ENCODE peak calls at places on chromosome 21, in seven cellular contexts. A is GM12878; G is EL; R is stimulated activated naive CD8-positive, alpha-beta T cell treated with anti-CD3 and anti-CD28 coated beads, Interleukin-15, Interleukin-2, amounts not matched to agents 100 U/mL and 50 U/mL, for 24 hours; E is PC-3; J is lung; M is HT1080. X is an unnamed sample.

GRCh38 chr21:35390013-35390776 is 341.1 kb upstream of the RUNX1 start:
- DNase-seq in A (no peak), G (peak), R (no peak), E (peak), J (no peak), M (peak), X (no peak)

GRCh38 chr21:45590726-45591618 is 48.7 kb upstream of the SLC19A1 start:
- DNase-seq in A (peak), G (peak), R (peak), E (peak), J (no peak), M (no peak), X (peak)

GRCh38 chr21:43731476-43731875 is 12.5 kb downstream of the PDXK start:
- DNase-seq in A (no peak), G (no peak), R (no peak), E (no peak), J (no peak), M (no peak), X (no peak)

GRCh38 chr21:27275294-27275927 is 308.5 kb upstream of the ADAMTS5 start:
- DNase-seq in A (no peak), G (peak), R (no peak), E (peak), J (no peak), M (peak), X (no peak)

GRCh38 chr21:41993744-41994143 is 16.4 kb downstream of the ZBTB21 start:
- DNase-seq in A (no peak), G (peak), R (no peak), E (peak), J (no peak), M (no peak), X (no peak)

GRCh38 chr21:39215078-39215477 is 31.8 kb upstream of the PSMG1 start:
- DNase-seq in A (no peak), G (no peak), R (no peak), E (no peak), J (no peak), M (no peak), X (no peak)

GRCh38 chr21:21828130-21828529 is 829.9 kb downstream of the NCAM2 start:
- DNase-seq in A (no peak), G (no peak), R (no peak), E (no peak), J (no peak), M (no peak), X (no peak)

GRCh38 chr21:46327711-46328110 is 3.8 kb downstream of the PCNT start:
- DNase-seq in A (no peak), G (no peak), R (no peak), E (no peak), J (no peak), M (no peak), X (no peak)

GRCh38 chr21:45225041-45225740 is 62.5 kb downstream of the POFUT2 start:
- DNase-seq in A (no peak), G (no peak), R (no peak), E (no peak), J (no peak), M (no peak), X (no peak)

GRCh38 chr21:36422279-36423098 is 37.3 kb downstream of the CHAF1B start:
- DNase-seq in A (no peak), G (peak), R (peak), E (peak), J (peak), M (peak), X (peak)

GRCh38 chr21:37257526-37257966 is 9.6 kb downstream of the VPS26C start:
- DNase-seq in A (no peak), G (peak), R (peak), E (peak), J (no peak), M (no peak), X (no peak)

GRCh38 chr21:17455451-17455850 is 57.4 kb upstream of the CXADR start:
- DNase-seq in A (no peak), G (no peak), R (no peak), E (no peak), J (no peak), M (peak), X (no peak)

GRCh38 chr21:43740497-43741156 is 21.7 kb downstream of the PDXK start:
- DNase-seq in A (no peak), G (no peak), R (no peak), E (no peak), J (no peak), M (no peak), X (no peak)

GRCh38 chr21:27647401-27647800 is 680.5 kb upstream of the ADAMTS5 start:
- DNase-seq in A (no peak), G (no peak), R (no peak), E (no peak), J (no peak), M (no peak), X (no peak)

GRCh38 chr21:27761623-27762022 is 794.7 kb upstream of the ADAMTS5 start:
- DNase-seq in A (no peak), G (peak), R (no peak), E (no peak), J (no peak), M (no peak), X (no peak)

GRCh38 chr21:39176312-39176711 is 6.9 kb downstream of the PSMG1 start:
- DNase-seq in A (no peak), G (no peak), R (no peak), E (no peak), J (no peak), M (no peak), X (no peak)

GRCh38 chr21:43819511-43820405 is 30.4 kb downstream of the RRP1 start:
- DNase-seq in A (no peak), G (no peak), R (no peak), E (no peak), J (no peak), M (no peak), X (no peak)

GRCh38 chr21:45013271-45013841 is 61.0 kb upstream of the ADARB1 start:
- DNase-seq in A (no peak), G (no peak), R (no peak), E (no peak), J (no peak), M (no peak), X (no peak)

GRCh38 chr21:38740131-38740530 is 65.6 kb upstream of the ETS2 start:
- DNase-seq in A (no peak), G (no peak), R (no peak), E (no peak), J (no peak), M (no peak), X (no peak)

GRCh38 chr21:29938968-29939858 is 583 bp downstream of the GRIK1 start:
- DNase-seq in A (no peak), G (no peak), R (no peak), E (no peak), J (no peak), M (no peak), X (no peak)

GRCh38 chr21:46112731-46113215 is 14.9 kb downstream of the COL6A2 start:
- DNase-seq in A (no peak), G (no peak), R (peak), E (no peak), J (no peak), M (no peak), X (no peak)

GRCh38 chr21:42456457-42456856 is 39.6 kb downstream of the RSPH1 start:
- DNase-seq in A (no peak), G (no peak), R (peak), E (peak), J (no peak), M (peak), X (peak)

GRCh38 chr21:36499578-36500471 is 19.9 kb upstream of the CLDN14 start:
- DNase-seq in A (no peak), G (peak), R (no peak), E (peak), J (no peak), M (no peak), X (peak)

GRCh38 chr21:36255650-36256047 is 64.3 kb upstream of the MORC3 start:
- DNase-seq in A (peak), G (no peak), R (no peak), E (no peak), J (no peak), M (no peak), X (no peak)

GRCh38 chr21:29748391-29749167 is 191.2 kb downstream of the GRIK1 start:
- DNase-seq in A (no peak), G (no peak), R (no peak), E (no peak), J (no peak), M (no peak), X (no peak)

GRCh38 chr21:33522297-33522696 is 19.6 kb downstream of the GART start:
- DNase-seq in A (no peak), G (no peak), R (no peak), E (no peak), J (no peak), M (no peak), X (no peak)

GRCh38 chr21:39434950-39435349 is 10.6 kb downstream of the LCA5L start:
- DNase-seq in A (no peak), G (no peak), R (no peak), E (peak), J (no peak), M (no peak), X (no peak)

GRCh38 chr21:42112223-42112622 is 41.1 kb downstream of the UMODL1 start:
- DNase-seq in A (no peak), G (no peak), R (no peak), E (no peak), J (no peak), M (no peak), X (no peak)

GRCh38 chr21:43645414-43645891 is 13.8 kb downstream of the HSF2BP start:
- DNase-seq in A (no peak), G (peak), R (peak), E (peak), J (peak), M (peak), X (no peak)

GRCh38 chr21:37319551-37319950 is 47.0 kb upstream of the DYRK1A start:
- DNase-seq in A (no peak), G (no peak), R (no peak), E (no peak), J (no peak), M (no peak), X (no peak)

GRCh38 chr21:46118305-46118870 is 20.5 kb downstream of the COL6A2 start:
- DNase-seq in A (no peak), G (no peak), R (no peak), E (no peak), J (no peak), M (no peak), X (no peak)

GRCh38 chr21:34989337-34990151 is 59.6 kb downstream of the RUNX1 start:
- DNase-seq in A (no peak), G (no peak), R (peak), E (no peak), J (no peak), M (peak), X (peak)

GRCh38 chr21:42820513-42821465 is 58.5 kb downstream of the WDR4 start:
- DNase-seq in A (no peak), G (no peak), R (no peak), E (no peak), J (no peak), M (no peak), X (no peak)

GRCh38 chr21:43609501-43610340 is 49.6 kb downstream of the HSF2BP start:
- DNase-seq in A (no peak), G (peak), R (no peak), E (peak), J (peak), M (peak), X (no peak)

GRCh38 chr21:33949516-33950424 is 34.2 kb upstream of the ATP5PO start:
- DNase-seq in A (peak), G (no peak), R (peak), E (no peak), J (no peak), M (no peak), X (peak)

X was measured in activated effector memory CD4-positive, alpha-beta T cell treated with anti-CD3 and anti-CD28 coated beads, Interleukin-2, amount 50 U/mL, for 16 hours.